ENCODE peak calls at places on chromosomes 6 and 20, in seven cellular contexts. One of them, this sample, is unnamed.

GRCh38 chr6:150263765-150264415 is 104.9 kb upstream of the IYD start:
- DNase-seq in heart right ventricle: no peak
- DNase-seq in breast epithelium: no peak
- DNase-seq in GM19239: no peak
- DNase-seq in NCI-H774: no peak
- DNase-seq in NCI-H748 treated with DMSO at 0.1 percent for 48 hours: no peak
- DNase-seq in fibroblast of gingiva: no peak
- DNase-seq in this sample: no peak

GRCh38 chr6:149714442-149714841 is 3.5 kb downstream of the LATS1 start:
- DNase-seq in heart right ventricle: no peak
- DNase-seq in NCI-H748 treated with DMSO at 0.1 percent for 48 hours: no peak
- DNase-seq in fibroblast of gingiva: no peak
- DNase-seq in breast epithelium: no peak
- DNase-seq in GM19239: no peak
- DNase-seq in NCI-H774: no peak
- DNase-seq in this sample: no peak

GRCh38 chr6:141174932-141175331 is 957.8 kb upstream of the GJE1 start:
- DNase-seq in heart right ventricle: no peak
- DNase-seq in GM19239: no peak
- DNase-seq in NCI-H774: no peak
- DNase-seq in breast epithelium: no peak
- DNase-seq in fibroblast of gingiva: no peak
- DNase-seq in NCI-H748 treated with DMSO at 0.1 percent for 48 hours: no peak
- DNase-seq in this sample: no peak

GRCh38 chr6:153150767-153151440 is 19.8 kb upstream of the RGS17 start:
- DNase-seq in NCI-H774: peak
- DNase-seq in fibroblast of gingiva: no peak
- DNase-seq in breast epithelium: no peak
- DNase-seq in heart right ventricle: no peak
- DNase-seq in NCI-H748 treated with DMSO at 0.1 percent for 48 hours: peak
- DNase-seq in GM19239: no peak
- DNase-seq in this sample: no peak

GRCh38 chr6:111995409-111995808 is 58.5 kb upstream of the CCN6 start:
- DNase-seq in breast epithelium: no peak
- DNase-seq in heart right ventricle: no peak
- DNase-seq in GM19239: no peak
- DNase-seq in NCI-H748 treated with DMSO at 0.1 percent for 48 hours: no peak
- DNase-seq in fibroblast of gingiva: peak
- DNase-seq in NCI-H774: no peak
- DNase-seq in this sample: no peak

GRCh38 chr20:63255911-63256704 is 1.8 kb upstream of the NKAIN4 start:
- DNase-seq in NCI-H774: no peak
- DNase-seq in fibroblast of gingiva: no peak
- DNase-seq in NCI-H748 treated with DMSO at 0.1 percent for 48 hours: no peak
- DNase-seq in heart right ventricle: no peak
- DNase-seq in GM19239: no peak
- DNase-seq in breast epithelium: no peak
- DNase-seq in this sample: no peak

GRCh38 chr6:139381216-139381615 is 6.8 kb upstream of the CITED2 start:
- DNase-seq in heart right ventricle: no peak
- DNase-seq in NCI-H774: no peak
- DNase-seq in NCI-H748 treated with DMSO at 0.1 percent for 48 hours: no peak
- DNase-seq in GM19239: no peak
- DNase-seq in breast epithelium: no peak
- DNase-seq in fibroblast of gingiva: no peak
- DNase-seq in this sample: no peak

GRCh38 chr6:170167657-170168159 is 123.2 kb downstream of the DLL1 start:
- DNase-seq in heart right ventricle: no peak
- DNase-seq in GM19239: no peak
- DNase-seq in fibroblast of gingiva: no peak
- DNase-seq in breast epithelium: no peak
- DNase-seq in NCI-H774: no peak
- DNase-seq in NCI-H748 treated with DMSO at 0.1 percent for 48 hours: no peak
- DNase-seq in this sample: no peak

GRCh38 chr6:163457637-163458561 is 43.4 kb downstream of the QKI start:
- DNase-seq in NCI-H748 treated with DMSO at 0.1 percent for 48 hours: no peak
- DNase-seq in GM19239: no peak
- DNase-seq in heart right ventricle: no peak
- DNase-seq in NCI-H774: no peak
- DNase-seq in fibroblast of gingiva: peak
- DNase-seq in breast epithelium: no peak
- DNase-seq in this sample: no peak

GRCh38 chr6:41039060-41039998 is at the start of gene UNC5CL:
- DNase-seq in fibroblast of gingiva: no peak
- DNase-seq in heart right ventricle: no peak
- DNase-seq in NCI-H748 treated with DMSO at 0.1 percent for 48 hours: peak
- DNase-seq in breast epithelium: no peak
- DNase-seq in GM19239: peak
- DNase-seq in NCI-H774: peak
- DNase-seq in this sample: peak

GRCh38 chr20:36929290-36929689 is 22.2 kb downstream of the SAMHD1 start:
- DNase-seq in GM19239: no peak
- DNase-seq in NCI-H748 treated with DMSO at 0.1 percent for 48 hours: no peak
- DNase-seq in fibroblast of gingiva: peak
- DNase-seq in heart right ventricle: no peak
- DNase-seq in breast epithelium: no peak
- DNase-seq in NCI-H774: no peak
- DNase-seq in this sample: no peak

GRCh38 chr6:158854214-158855101 is 35.3 kb upstream of the EZR start:
- DNase-seq in GM19239: no peak
- DNase-seq in breast epithelium: no peak
- DNase-seq in NCI-H774: no peak
- DNase-seq in fibroblast of gingiva: no peak
- DNase-seq in NCI-H748 treated with DMSO at 0.1 percent for 48 hours: no peak
- DNase-seq in heart right ventricle: no peak
- DNase-seq in this sample: no peak

GRCh38 chr20:10665027-10665561 is 8.7 kb downstream of the JAG1 start:
- DNase-seq in NCI-H748 treated with DMSO at 0.1 percent for 48 hours: no peak
- DNase-seq in breast epithelium: no peak
- DNase-seq in fibroblast of gingiva: no peak
- DNase-seq in GM19239: no peak
- DNase-seq in heart right ventricle: no peak
- DNase-seq in NCI-H774: no peak
- DNase-seq in this sample: no peak

GRCh38 chr6:15800821-15801617 is 138.2 kb upstream of the DTNBP1 start:
- DNase-seq in breast epithelium: no peak
- DNase-seq in fibroblast of gingiva: no peak
- DNase-seq in GM19239: no peak
- DNase-seq in heart right ventricle: no peak
- DNase-seq in NCI-H748 treated with DMSO at 0.1 percent for 48 hours: no peak
- DNase-seq in NCI-H774: no peak
- DNase-seq in this sample: no peak

GRCh38 chr6:45830441-45831139 is 185.1 kb downstream of the CLIC5 start:
- DNase-seq in GM19239: peak
- DNase-seq in NCI-H748 treated with DMSO at 0.1 percent for 48 hours: no peak
- DNase-seq in fibroblast of gingiva: peak
- DNase-seq in heart right ventricle: no peak
- DNase-seq in NCI-H774: no peak
- DNase-seq in breast epithelium: no peak
- DNase-seq in this sample: no peak

GRCh38 chr6:132298344-132298949 is 102.8 kb downstream of the MOXD1 start:
- DNase-seq in GM19239: peak
- DNase-seq in breast epithelium: no peak
- DNase-seq in fibroblast of gingiva: peak
- DNase-seq in NCI-H774: peak
- DNase-seq in NCI-H748 treated with DMSO at 0.1 percent for 48 hours: peak
- DNase-seq in heart right ventricle: no peak
- DNase-seq in this sample: no peak

GRCh38 chr6:138989098-138989983 is 1.3 kb upstream of the REPS1 start:
- DNase-seq in NCI-H748 treated with DMSO at 0.1 percent for 48 hours: peak
- DNase-seq in NCI-H774: peak
- DNase-seq in fibroblast of gingiva: no peak
- DNase-seq in heart right ventricle: no peak
- DNase-seq in GM19239: no peak
- DNase-seq in breast epithelium: no peak
- DNase-seq in this sample: no peak

GRCh38 chr6:69179681-69180080 is 544.6 kb downstream of the ADGRB3 start:
- DNase-seq in NCI-H748 treated with DMSO at 0.1 percent for 48 hours: no peak
- DNase-seq in GM19239: no peak
- DNase-seq in fibroblast of gingiva: no peak
- DNase-seq in breast epithelium: no peak
- DNase-seq in NCI-H774: no peak
- DNase-seq in heart right ventricle: no peak
- DNase-seq in this sample: peak

GRCh38 chr20:846894-847278 is 13.4 kb downstream of the FAM110A start:
- DNase-seq in heart right ventricle: peak
- DNase-seq in fibroblast of gingiva: no peak
- DNase-seq in NCI-H774: no peak
- DNase-seq in NCI-H748 treated with DMSO at 0.1 percent for 48 hours: no peak
- DNase-seq in GM19239: no peak
- DNase-seq in breast epithelium: no peak
- DNase-seq in this sample: peak

GRCh38 chr6:6581014-6581413 is 7.5 kb upstream of the LY86 start:
- DNase-seq in NCI-H748 treated with DMSO at 0.1 percent for 48 hours: no peak
- DNase-seq in GM19239: no peak
- DNase-seq in breast epithelium: no peak
- DNase-seq in heart right ventricle: no peak
- DNase-seq in NCI-H774: no peak
- DNase-seq in fibroblast of gingiva: no peak
- DNase-seq in this sample: no peak

GRCh38 chr20:48298851-48299484 is 513.7 kb upstream of the SULF2 start:
- DNase-seq in NCI-H774: no peak
- DNase-seq in GM19239: no peak
- DNase-seq in heart right ventricle: no peak
- DNase-seq in fibroblast of gingiva: peak
- DNase-seq in breast epithelium: peak
- DNase-seq in NCI-H748 treated with DMSO at 0.1 percent for 48 hours: peak
- DNase-seq in this sample: no peak

GRCh38 chr20:44247131-44247571 is at the start of gene GDAP1L1:
- DNase-seq in NCI-H748 treated with DMSO at 0.1 percent for 48 hours: no peak
- DNase-seq in breast epithelium: no peak
- DNase-seq in GM19239: no peak
- DNase-seq in heart right ventricle: peak
- DNase-seq in fibroblast of gingiva: no peak
- DNase-seq in NCI-H774: no peak
- DNase-seq in this sample: no peak

GRCh38 chr6:26330835-26331808 is 33.9 kb upstream of the BTN3A2 start:
- DNase-seq in NCI-H748 treated with DMSO at 0.1 percent for 48 hours: peak
- DNase-seq in heart right ventricle: no peak
- DNase-seq in breast epithelium: no peak
- DNase-seq in NCI-H774: peak
- DNase-seq in fibroblast of gingiva: peak
- DNase-seq in GM19239: no peak
- DNase-seq in this sample: no peak